ENCODE peak calls at places on chromosomes 6 and 20, in six cellular contexts. C is fibroblast of lung; B is fibroblast of mammary gland; A is AG10803; Z is CD8-positive, alpha-beta T cell; T is cardiac fibroblast. H is an unnamed sample.

GRCh38 chr6:166954118-166954713 is 2.1 kb downstream of the RNASET2 start:
- DNase-seq in C (no peak), B (no peak), A (no peak), Z (no peak), T (no peak), H (no peak)

GRCh38 chr20:57567471-57568079 is 6.7 kb downstream of the PCK1 start:
- DNase-seq in C (no peak), B (no peak), A (no peak), Z (no peak), T (no peak), H (no peak)

GRCh38 chr6:8513174-8513573 is 77.8 kb upstream of the SLC35B3 start:
- DNase-seq in C (no peak), B (no peak), A (no peak), Z (no peak), T (no peak), H (no peak)

GRCh38 chr20:9483131-9483530 is 31.3 kb upstream of the LAMP5 start:
- DNase-seq in C (no peak), B (no peak), A (no peak), Z (no peak), T (no peak), H (no peak)

GRCh38 chr6:46528956-46529750 is 37.9 kb upstream of the RCAN2 start:
- DNase-seq in C (peak), B (no peak), A (no peak), Z (no peak), T (no peak), H (no peak)

GRCh38 chr20:2986466-2986865 is 57.0 kb upstream of the GNRH2 start:
- DNase-seq in C (no peak), B (peak), A (peak), Z (no peak), T (peak), H (no peak)

GRCh38 chr6:33983109-33983475 is 162.8 kb downstream of the GRM4 start:
- DNase-seq in C (no peak), B (peak), A (peak), Z (no peak), T (peak), H (no peak)

GRCh38 chr20:51495921-51496545 is 46.5 kb downstream of the NFATC2 start:
- DNase-seq in C (no peak), B (no peak), A (peak), Z (no peak), T (no peak), H (no peak)

GRCh38 chr6:170135821-170136471 is 154.9 kb downstream of the DLL1 start:
- DNase-seq in C (no peak), B (no peak), A (no peak), Z (no peak), T (no peak), H (no peak)

GRCh38 chr6:13287104-13287503 is 41.2 kb downstream of the TBC1D7 start:
- DNase-seq in C (no peak), B (no peak), A (no peak), Z (no peak), T (no peak), H (no peak)

GRCh38 chr20:51622004-51622874 is 79.7 kb upstream of the NFATC2 start:
- DNase-seq in C (peak), B (no peak), A (peak), Z (no peak), T (no peak), H (no peak)

GRCh38 chr6:125746731-125747588 is 2.5 kb upstream of the HEY2 start:
- DNase-seq in C (peak), B (peak), A (peak), Z (peak), T (peak), H (no peak)

GRCh38 chr20:56440346-56441007 is 27.9 kb upstream of the RTF2 start:
- DNase-seq in C (peak), B (no peak), A (no peak), Z (peak), T (no peak), H (no peak)

GRCh38 chr20:1171461-1172093 is 13.2 kb downstream of the TMEM74B start:
- DNase-seq in C (peak), B (peak), A (peak), Z (no peak), T (peak), H (no peak)

GRCh38 chr20:17485017-17485416 is 46.2 kb downstream of the BFSP1 start:
- DNase-seq in C (no peak), B (no peak), A (no peak), Z (no peak), T (no peak), H (no peak)

GRCh38 chr6:134630468-134631180 is 312.7 kb upstream of the SGK1 start:
- DNase-seq in C (no peak), B (no peak), A (no peak), Z (no peak), T (no peak), H (no peak)

GRCh38 chr6:70956451-70957283 is at the start of gene B3GAT2:
- DNase-seq in C (peak), B (peak), A (peak), Z (no peak), T (peak), H (no peak)

GRCh38 chr6:84516151-84516550 is 248.2 kb downstream of the TBX18 start:
- DNase-seq in C (no peak), B (no peak), A (no peak), Z (no peak), T (peak), H (no peak)

GRCh38 chr20:63416631-63417030 is 55.5 kb upstream of the CHRNA4 start:
- DNase-seq in C (no peak), B (no peak), A (no peak), Z (no peak), T (no peak), H (no peak)

DNA sequence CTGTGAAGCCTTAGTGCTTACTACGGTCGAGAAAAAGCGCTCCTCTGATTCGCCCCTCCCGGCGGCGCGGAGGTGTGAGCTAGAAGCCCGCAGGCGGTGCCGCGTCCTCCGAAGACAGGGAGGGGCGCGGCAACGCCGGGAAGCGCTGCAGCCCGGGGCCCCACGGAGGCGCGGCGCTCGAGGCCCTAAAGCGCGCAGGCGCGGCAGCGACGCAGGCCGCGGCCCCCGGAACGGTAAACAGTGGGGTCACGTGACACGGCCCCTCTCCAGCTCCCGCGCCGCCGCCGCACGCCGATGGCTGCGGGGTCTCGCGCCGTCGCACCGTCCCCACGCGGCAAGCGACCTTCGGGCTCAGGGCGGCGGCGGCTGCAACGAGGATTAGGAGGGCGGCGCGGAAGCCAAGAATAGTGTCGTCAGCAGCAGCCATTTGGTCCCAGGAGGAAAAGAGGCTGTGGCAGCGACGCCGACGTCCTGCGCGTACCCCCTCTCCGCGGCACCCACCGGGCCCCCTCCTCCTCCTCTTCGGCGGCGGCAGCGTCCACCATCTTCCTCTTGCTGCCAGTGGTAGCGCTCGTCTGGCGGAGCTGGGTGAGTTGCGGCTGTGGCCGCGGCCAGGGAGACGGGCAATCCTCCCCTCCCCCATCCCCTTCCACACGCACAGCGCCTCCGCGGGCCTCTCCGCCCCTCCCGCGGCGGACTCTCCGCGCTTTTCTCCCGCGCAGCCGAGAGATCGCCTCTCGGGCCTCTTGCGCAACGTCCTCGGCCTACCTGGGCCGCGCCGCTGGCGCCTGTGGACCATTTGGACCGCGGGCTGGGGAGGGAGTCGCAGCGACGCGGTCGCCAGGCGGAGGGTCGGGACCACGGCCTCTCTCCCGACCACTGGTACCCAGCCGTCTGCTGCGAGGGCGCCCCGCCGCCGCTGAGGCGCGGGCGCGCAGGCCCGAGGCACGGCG is at the start of gene PHF3:
- DNase-seq in C (peak), B (peak), A (peak), Z (peak), T (peak), H (peak)
- TF ChIP-seq CTCF in C (peak), B (no peak), A (peak), Z (no peak), T (peak), H (peak)

DNA sequence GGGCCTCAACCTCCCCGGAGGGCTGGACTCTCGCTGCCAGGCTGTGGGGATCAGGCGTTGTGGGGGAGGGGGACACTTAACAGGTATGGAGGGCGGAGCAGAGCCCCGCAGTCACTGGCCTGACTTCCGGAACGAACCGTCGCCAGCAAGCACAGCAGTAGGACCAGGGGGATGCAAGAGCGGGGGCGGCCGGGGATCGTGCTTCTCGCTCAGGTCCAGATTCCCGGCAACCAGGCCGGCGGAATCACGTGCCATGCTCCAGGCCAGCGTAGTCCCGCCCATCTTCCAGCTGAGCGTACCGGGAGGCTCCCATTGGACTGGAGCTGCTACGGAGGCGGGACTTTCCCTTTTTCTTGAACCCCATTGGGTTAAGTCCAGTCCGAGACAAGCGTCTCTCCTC is 10.0 kb upstream of the POU5F1 start:
- DNase-seq in C (peak), B (peak), A (peak), Z (peak), T (peak), H (no peak)
- H3K4me3 ChIP-seq in C (no peak), B (peak), A (peak), Z (peak), T (peak), H (peak)

GRCh38 chr6:5898563-5898962 is 108.2 kb downstream of the NRN1 start:
- DNase-seq in C (no peak), B (no peak), A (no peak), Z (no peak), T (no peak), H (no peak)
- TF ChIP-seq CTCF in C (no peak), B (no peak), A (no peak), Z (no peak), T (no peak), H (no peak)

GRCh38 chr6:105483492-105483891 is 80.6 kb upstream of the PREP start:
- DNase-seq in C (peak), B (peak), A (peak), Z (no peak), T (peak), H (no peak)
- H3K4me3 ChIP-seq in C (no peak), B (no peak), A (no peak), Z (no peak), T (no peak), H (no peak)

DNA sequence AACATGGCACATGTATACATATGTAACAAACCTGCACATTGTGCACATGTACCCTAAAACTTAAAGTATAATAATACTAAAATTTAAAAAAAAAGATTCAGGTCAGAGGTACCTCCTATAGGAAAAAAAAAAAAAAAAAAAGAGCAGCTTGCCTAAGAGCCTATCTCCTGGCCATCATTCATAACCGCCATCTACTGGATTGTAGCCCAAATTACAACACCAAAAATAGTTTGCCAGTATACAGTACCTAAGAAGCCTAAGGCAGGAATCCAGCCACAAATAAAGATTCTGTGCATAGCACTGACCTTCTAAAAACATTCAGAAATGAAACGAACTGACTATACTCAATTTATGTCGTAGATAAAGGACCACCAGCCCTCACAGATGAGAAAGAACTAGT is 438.4 kb upstream of the ADGRB3 start:
- DNase-seq in C (peak), B (peak), A (peak), Z (no peak), T (peak), H (no peak)
- TF ChIP-seq CTCF in C (no peak), B (peak), A (peak), Z (no peak), T (peak), H (no peak)

GRCh38 chr6:24283043-24283985 is 74.5 kb downstream of the DCDC2 start:
- DNase-seq in C (peak), B (peak), A (peak), Z (peak), T (peak), H (no peak)
- H3K4me3 ChIP-seq in C (no peak), B (no peak), A (no peak), Z (no peak), T (no peak), H (no peak)

GRCh38 chr20:36726168-36726567 is 19.7 kb downstream of the NDRG3 start:
- DNase-seq in C (peak), B (no peak), A (no peak), Z (no peak), T (no peak), H (no peak)

GRCh38 chr20:36732456-36732855 is 13.4 kb downstream of the NDRG3 start:
- DNase-seq in C (no peak), B (no peak), A (no peak), Z (no peak), T (no peak), H (no peak)

GRCh38 chr20:36728986-36729385 is 16.9 kb downstream of the NDRG3 start:
- DNase-seq in C (peak), B (no peak), A (no peak), Z (no peak), T (peak), H (no peak)
- TF ChIP-seq CTCF in C (no peak), B (no peak), A (no peak), Z (no peak), T (no peak), H (no peak)

GRCh38 chr20:46992640-46993035 is 98.0 kb downstream of the EYA2 start:
- DNase-seq in C (no peak), B (no peak), A (no peak), Z (no peak), T (no peak), H (no peak)

GRCh38 chr20:46991850-46992639 is 97.4 kb downstream of the EYA2 start:
- DNase-seq in C (no peak), B (no peak), A (no peak), Z (no peak), T (no peak), H (no peak)

GRCh38 chr20:46990811-46991567 is 96.3 kb downstream of the EYA2 start:
- DNase-seq in C (no peak), B (no peak), A (no peak), Z (no peak), T (no peak), H (no peak)

GRCh38 chr20:46987001-46987400 is 92.4 kb downstream of the EYA2 start:
- DNase-seq in C (no peak), B (no peak), A (peak), Z (no peak), T (no peak), H (no peak)

DNA sequence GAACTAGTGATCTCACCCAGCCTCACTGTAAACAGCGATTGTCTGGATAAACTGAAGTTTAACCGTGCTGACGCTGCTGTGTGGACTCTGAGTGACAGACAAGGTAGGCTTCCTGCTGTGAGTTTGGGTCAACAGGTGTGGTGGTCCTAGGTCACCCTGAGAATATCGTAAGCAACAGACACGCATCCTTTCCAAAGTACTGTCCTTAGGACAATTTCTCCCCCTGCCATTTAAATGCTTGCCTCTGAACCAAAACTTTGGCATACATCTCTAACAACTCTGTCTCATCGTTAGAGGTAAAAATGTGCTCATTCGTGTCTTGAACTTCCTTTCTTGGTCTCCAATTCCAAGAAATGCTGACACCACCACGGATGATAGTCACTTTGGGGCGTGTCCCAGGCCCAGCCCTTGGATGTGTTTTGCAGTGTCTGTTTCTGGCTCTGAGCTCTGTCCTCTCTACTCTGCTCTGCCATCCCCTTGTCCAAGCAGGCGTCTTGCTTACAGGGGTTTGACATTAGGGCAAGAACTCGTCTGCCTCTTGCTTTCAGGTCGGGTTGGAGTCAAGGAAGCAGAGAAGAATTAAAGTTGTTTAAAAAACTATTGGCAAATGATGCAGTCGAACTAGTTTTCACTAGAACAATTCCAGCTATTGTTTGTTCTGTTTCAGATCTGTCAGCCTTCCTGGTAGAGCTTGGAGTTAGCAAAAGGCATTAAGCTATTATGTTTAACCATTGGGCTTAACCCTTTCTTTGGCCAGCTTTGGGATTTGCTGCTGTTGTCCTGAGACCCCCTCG is 95.6 kb downstream of the EYA2 start:
- DNase-seq in C (no peak), B (no peak), A (peak), Z (no peak), T (no peak), H (no peak)
- H3K4me3 ChIP-seq in C (no peak), B (no peak), A (no peak), Z (no peak), T (no peak), H (no peak)

DNA sequence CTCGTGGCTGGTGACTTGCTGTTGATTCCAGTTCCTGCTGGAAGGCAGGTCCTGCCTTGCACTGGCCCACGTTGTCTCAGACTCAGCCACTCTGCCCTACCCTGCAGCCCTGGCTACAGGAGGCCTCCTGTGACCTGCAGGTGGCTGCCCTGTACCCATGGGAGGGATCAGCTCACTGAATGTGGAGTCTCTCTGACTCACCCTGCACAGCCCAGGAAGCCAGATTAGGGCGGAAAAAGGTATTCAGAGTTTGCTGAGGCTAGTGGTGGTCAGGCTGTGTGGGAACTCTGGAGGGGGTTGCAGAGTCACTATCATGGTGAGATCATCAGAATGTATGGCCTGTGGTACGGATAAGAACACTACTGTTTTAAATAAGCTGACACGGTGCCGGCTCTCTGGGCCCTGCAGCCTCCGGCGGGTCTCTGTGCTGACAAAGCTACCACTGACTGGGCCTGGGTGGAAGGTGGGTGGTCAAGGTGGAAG is 24.7 kb upstream of the PYGB start:
- DNase-seq in C (peak), B (peak), A (peak), Z (no peak), T (peak), H (peak)
- TF ChIP-seq CTCF in C (peak), B (peak), A (no peak), Z (no peak), T (peak), H (peak)